ENCODE peak calls at places on chromosome 19, in seven cellular contexts. One of them, this sample, is unnamed.

GRCh38 chr19:18657590-18658365 is 20.9 kb downstream of the KLHL26 start:
- DNase-seq in esophagus muscularis mucosa: no peak
- DNase-seq in fibroblast of lung: peak
- DNase-seq in mucosa of descending colon: no peak
- DNase-seq in dorsolateral prefrontal cortex: peak
- DNase-seq in neural progenitor cell: peak
- DNase-seq in WERI-Rb-1: no peak
- DNase-seq in this sample: peak

GRCh38 chr19:15393963-15394362 is 14.4 kb upstream of the AKAP8 start:
- DNase-seq in esophagus muscularis mucosa: no peak
- DNase-seq in mucosa of descending colon: no peak
- DNase-seq in fibroblast of lung: peak
- DNase-seq in WERI-Rb-1: no peak
- DNase-seq in dorsolateral prefrontal cortex: no peak
- DNase-seq in neural progenitor cell: no peak
- DNase-seq in this sample: no peak

GRCh38 chr19:33071887-33072286 is 7.2 kb upstream of the RHPN2 start:
- DNase-seq in dorsolateral prefrontal cortex: no peak
- DNase-seq in WERI-Rb-1: no peak
- DNase-seq in fibroblast of lung: no peak
- DNase-seq in neural progenitor cell: no peak
- DNase-seq in esophagus muscularis mucosa: no peak
- DNase-seq in mucosa of descending colon: no peak
- DNase-seq in this sample: no peak

GRCh38 chr19:7391218-7391670 is 42.5 kb downstream of the ARHGEF18 start:
- DNase-seq in WERI-Rb-1: no peak
- DNase-seq in fibroblast of lung: peak
- DNase-seq in mucosa of descending colon: peak
- DNase-seq in dorsolateral prefrontal cortex: no peak
- DNase-seq in neural progenitor cell: no peak
- DNase-seq in esophagus muscularis mucosa: no peak
- DNase-seq in this sample: no peak

GRCh38 chr19:3135961-3136683 is at the start of gene GNA15:
- DNase-seq in mucosa of descending colon: peak
- DNase-seq in esophagus muscularis mucosa: no peak
- DNase-seq in dorsolateral prefrontal cortex: no peak
- DNase-seq in WERI-Rb-1: no peak
- DNase-seq in fibroblast of lung: no peak
- DNase-seq in neural progenitor cell: no peak
- DNase-seq in this sample: no peak

GRCh38 chr19:7676376-7676775 is 514 bp upstream of the MCEMP1 start:
- DNase-seq in mucosa of descending colon: no peak
- DNase-seq in esophagus muscularis mucosa: no peak
- DNase-seq in fibroblast of lung: no peak
- DNase-seq in dorsolateral prefrontal cortex: no peak
- DNase-seq in neural progenitor cell: no peak
- DNase-seq in WERI-Rb-1: no peak
- DNase-seq in this sample: no peak

GRCh38 chr19:51320258-51320657 is 8.8 kb downstream of the IGLON5 start:
- DNase-seq in dorsolateral prefrontal cortex: peak
- DNase-seq in mucosa of descending colon: no peak
- DNase-seq in WERI-Rb-1: no peak
- DNase-seq in neural progenitor cell: no peak
- DNase-seq in fibroblast of lung: no peak
- DNase-seq in esophagus muscularis mucosa: no peak
- DNase-seq in this sample: no peak

GRCh38 chr19:5447700-5448311 is 7.4 kb upstream of the ZNRF4 start:
- DNase-seq in dorsolateral prefrontal cortex: peak
- DNase-seq in mucosa of descending colon: no peak
- DNase-seq in WERI-Rb-1: no peak
- DNase-seq in fibroblast of lung: no peak
- DNase-seq in esophagus muscularis mucosa: no peak
- DNase-seq in neural progenitor cell: no peak
- DNase-seq in this sample: no peak

GRCh38 chr19:541699-542098 is 2.2 kb upstream of the GZMM start:
- DNase-seq in neural progenitor cell: no peak
- DNase-seq in fibroblast of lung: no peak
- DNase-seq in dorsolateral prefrontal cortex: no peak
- DNase-seq in mucosa of descending colon: no peak
- DNase-seq in WERI-Rb-1: no peak
- DNase-seq in esophagus muscularis mucosa: no peak
- DNase-seq in this sample: no peak

GRCh38 chr19:18596752-18597157 is 8.2 kb downstream of the REX1BD start:
- DNase-seq in dorsolateral prefrontal cortex: no peak
- DNase-seq in fibroblast of lung: peak
- DNase-seq in WERI-Rb-1: peak
- DNase-seq in neural progenitor cell: peak
- DNase-seq in mucosa of descending colon: peak
- DNase-seq in esophagus muscularis mucosa: no peak
- DNase-seq in this sample: no peak

GRCh38 chr19:29841209-29841558 is 29.4 kb downstream of the CCNE1 start:
- DNase-seq in WERI-Rb-1: no peak
- DNase-seq in mucosa of descending colon: no peak
- DNase-seq in dorsolateral prefrontal cortex: no peak
- DNase-seq in neural progenitor cell: no peak
- DNase-seq in fibroblast of lung: no peak
- DNase-seq in esophagus muscularis mucosa: peak
- DNase-seq in this sample: no peak

GRCh38 chr19:2604747-2605329 is 97.7 kb downstream of the GNG7 start:
- DNase-seq in esophagus muscularis mucosa: no peak
- DNase-seq in mucosa of descending colon: no peak
- DNase-seq in dorsolateral prefrontal cortex: no peak
- DNase-seq in fibroblast of lung: no peak
- DNase-seq in WERI-Rb-1: no peak
- DNase-seq in neural progenitor cell: no peak
- DNase-seq in this sample: no peak

GRCh38 chr19:13337181-13337580 is 169.1 kb downstream of the CACNA1A start:
- DNase-seq in fibroblast of lung: no peak
- DNase-seq in esophagus muscularis mucosa: no peak
- DNase-seq in dorsolateral prefrontal cortex: no peak
- DNase-seq in mucosa of descending colon: no peak
- DNase-seq in WERI-Rb-1: no peak
- DNase-seq in neural progenitor cell: no peak
- DNase-seq in this sample: no peak

GRCh38 chr19:34244611-34245299 is 9.6 kb upstream of the GARRE1 start:
- DNase-seq in mucosa of descending colon: no peak
- DNase-seq in esophagus muscularis mucosa: no peak
- DNase-seq in neural progenitor cell: no peak
- DNase-seq in WERI-Rb-1: no peak
- DNase-seq in fibroblast of lung: peak
- DNase-seq in dorsolateral prefrontal cortex: no peak
- DNase-seq in this sample: no peak

GRCh38 chr19:32638625-32639024 is 36.4 kb downstream of the ANKRD27 start:
- DNase-seq in neural progenitor cell: no peak
- DNase-seq in fibroblast of lung: no peak
- DNase-seq in WERI-Rb-1: no peak
- DNase-seq in esophagus muscularis mucosa: no peak
- DNase-seq in dorsolateral prefrontal cortex: no peak
- DNase-seq in mucosa of descending colon: no peak
- DNase-seq in this sample: no peak

GRCh38 chr19:11138659-11139526 is 16.7 kb downstream of the SPC24 start:
- DNase-seq in dorsolateral prefrontal cortex: peak
- DNase-seq in WERI-Rb-1: peak
- DNase-seq in fibroblast of lung: peak
- DNase-seq in mucosa of descending colon: peak
- DNase-seq in esophagus muscularis mucosa: peak
- DNase-seq in neural progenitor cell: peak
- DNase-seq in this sample: no peak

GRCh38 chr19:30877591-30878230 is 471.5 kb downstream of the TSHZ3 start:
- DNase-seq in neural progenitor cell: no peak
- DNase-seq in WERI-Rb-1: no peak
- DNase-seq in dorsolateral prefrontal cortex: no peak
- DNase-seq in fibroblast of lung: no peak
- DNase-seq in esophagus muscularis mucosa: no peak
- DNase-seq in mucosa of descending colon: no peak
- DNase-seq in this sample: no peak

GRCh38 chr19:32324631-32325215 is 20.7 kb upstream of the ZNF507 start:
- DNase-seq in fibroblast of lung: peak
- DNase-seq in neural progenitor cell: no peak
- DNase-seq in esophagus muscularis mucosa: peak
- DNase-seq in WERI-Rb-1: no peak
- DNase-seq in mucosa of descending colon: no peak
- DNase-seq in dorsolateral prefrontal cortex: no peak
- DNase-seq in this sample: no peak

GRCh38 chr19:35756373-35757230 is at the start of gene HSPB6:
- DNase-seq in neural progenitor cell: peak
- DNase-seq in WERI-Rb-1: no peak
- DNase-seq in esophagus muscularis mucosa: no peak
- DNase-seq in fibroblast of lung: peak
- DNase-seq in dorsolateral prefrontal cortex: peak
- DNase-seq in mucosa of descending colon: peak
- DNase-seq in this sample: no peak

GRCh38 chr19:7618771-7619510 is 10.4 kb downstream of the XAB2 start:
- DNase-seq in WERI-Rb-1: peak
- DNase-seq in fibroblast of lung: no peak
- DNase-seq in mucosa of descending colon: peak
- DNase-seq in esophagus muscularis mucosa: no peak
- DNase-seq in dorsolateral prefrontal cortex: no peak
- DNase-seq in neural progenitor cell: no peak
- DNase-seq in this sample: peak

GRCh38 chr19:55913643-55914268 is 18.4 kb downstream of the NLRP13 start:
- DNase-seq in WERI-Rb-1: no peak
- DNase-seq in dorsolateral prefrontal cortex: no peak
- DNase-seq in fibroblast of lung: no peak
- DNase-seq in mucosa of descending colon: peak
- DNase-seq in esophagus muscularis mucosa: peak
- DNase-seq in neural progenitor cell: no peak
- DNase-seq in this sample: no peak

GRCh38 chr19:55907746-55908145 is 24.4 kb downstream of the NLRP13 start:
- DNase-seq in WERI-Rb-1: no peak
- DNase-seq in esophagus muscularis mucosa: peak
- DNase-seq in mucosa of descending colon: no peak
- DNase-seq in dorsolateral prefrontal cortex: no peak
- DNase-seq in fibroblast of lung: no peak
- DNase-seq in neural progenitor cell: no peak
- DNase-seq in this sample: no peak

GRCh38 chr19:55907286-55907685 is 24.9 kb downstream of the NLRP13 start:
- DNase-seq in neural progenitor cell: no peak
- DNase-seq in WERI-Rb-1: no peak
- DNase-seq in dorsolateral prefrontal cortex: no peak
- DNase-seq in fibroblast of lung: no peak
- DNase-seq in esophagus muscularis mucosa: peak
- DNase-seq in mucosa of descending colon: no peak
- DNase-seq in this sample: no peak

GRCh38 chr19:55909801-55910200 is 22.3 kb downstream of the NLRP13 start:
- DNase-seq in esophagus muscularis mucosa: peak
- DNase-seq in mucosa of descending colon: no peak
- DNase-seq in fibroblast of lung: no peak
- DNase-seq in dorsolateral prefrontal cortex: no peak
- DNase-seq in neural progenitor cell: no peak
- DNase-seq in WERI-Rb-1: no peak
- DNase-seq in this sample: no peak

GRCh38 chr19:55912916-55913315 is 19.2 kb downstream of the NLRP13 start:
- DNase-seq in dorsolateral prefrontal cortex: no peak
- DNase-seq in fibroblast of lung: no peak
- DNase-seq in WERI-Rb-1: no peak
- DNase-seq in esophagus muscularis mucosa: peak
- DNase-seq in neural progenitor cell: no peak
- DNase-seq in mucosa of descending colon: no peak
- DNase-seq in this sample: no peak
- TF ChIP-seq CTCF in dorsolateral prefrontal cortex: no peak
- TF ChIP-seq CTCF in fibroblast of lung: no peak
- TF ChIP-seq CTCF in WERI-Rb-1: no peak
- TF ChIP-seq CTCF in esophagus muscularis mucosa: no peak
- TF ChIP-seq CTCF in neural progenitor cell: no peak
- TF ChIP-seq CTCF in mucosa of descending colon: no peak
- TF ChIP-seq CTCF in this sample: no peak

GRCh38 chr19:4206818-4207484 is 22.4 kb upstream of the EBI3 start:
- DNase-seq in mucosa of descending colon: no peak
- DNase-seq in fibroblast of lung: peak
- DNase-seq in neural progenitor cell: no peak
- DNase-seq in esophagus muscularis mucosa: no peak
- DNase-seq in dorsolateral prefrontal cortex: no peak
- DNase-seq in WERI-Rb-1: peak
- DNase-seq in this sample: no peak
- TF ChIP-seq CTCF in mucosa of descending colon: no peak
- TF ChIP-seq CTCF in fibroblast of lung: peak
- TF ChIP-seq CTCF in neural progenitor cell: peak
- TF ChIP-seq CTCF in esophagus muscularis mucosa: no peak
- TF ChIP-seq CTCF in dorsolateral prefrontal cortex: no peak
- TF ChIP-seq CTCF in WERI-Rb-1: peak
- TF ChIP-seq CTCF in this sample: no peak

GRCh38 chr19:48617146-48617937 is 1.6 kb downstream of the RPL18 start:
- DNase-seq in fibroblast of lung: peak
- DNase-seq in esophagus muscularis mucosa: no peak
- DNase-seq in dorsolateral prefrontal cortex: no peak
- DNase-seq in neural progenitor cell: no peak
- DNase-seq in mucosa of descending colon: no peak
- DNase-seq in WERI-Rb-1: no peak
- DNase-seq in this sample: no peak
- TF ChIP-seq CTCF in fibroblast of lung: peak
- TF ChIP-seq CTCF in esophagus muscularis mucosa: no peak
- TF ChIP-seq CTCF in dorsolateral prefrontal cortex: no peak
- TF ChIP-seq CTCF in neural progenitor cell: no peak
- TF ChIP-seq CTCF in mucosa of descending colon: no peak
- TF ChIP-seq CTCF in WERI-Rb-1: no peak
- TF ChIP-seq CTCF in this sample: no peak

DNA sequence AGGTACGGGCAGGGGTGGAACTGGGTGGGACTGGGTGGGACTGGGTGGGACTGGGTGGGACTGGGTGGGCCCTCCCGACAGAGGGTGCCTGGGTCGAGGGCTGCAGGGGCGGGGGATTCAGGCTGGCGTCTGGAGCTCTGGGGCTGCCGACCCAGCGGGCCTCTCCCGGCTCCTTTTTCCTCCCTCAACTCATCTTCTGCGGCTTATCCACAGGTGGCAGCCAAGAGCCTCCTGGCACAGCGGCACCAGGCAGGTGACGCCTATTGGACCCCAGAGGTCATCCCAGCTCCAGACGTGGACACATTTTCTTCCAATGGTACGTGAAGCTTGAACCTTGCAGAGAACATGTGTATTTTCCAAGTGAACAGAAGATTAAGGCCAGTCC is 533 bp downstream of the ZNF544 start:
- DNase-seq in dorsolateral prefrontal cortex: no peak
- DNase-seq in fibroblast of lung: peak
- DNase-seq in neural progenitor cell: peak
- DNase-seq in WERI-Rb-1: peak
- DNase-seq in esophagus muscularis mucosa: no peak
- DNase-seq in mucosa of descending colon: peak
- DNase-seq in this sample: no peak
- TF ChIP-seq CTCF in dorsolateral prefrontal cortex: no peak
- TF ChIP-seq CTCF in fibroblast of lung: peak
- TF ChIP-seq CTCF in neural progenitor cell: peak
- TF ChIP-seq CTCF in WERI-Rb-1: peak
- TF ChIP-seq CTCF in esophagus muscularis mucosa: no peak
- TF ChIP-seq CTCF in mucosa of descending colon: no peak
- TF ChIP-seq CTCF in this sample: no peak

DNA sequence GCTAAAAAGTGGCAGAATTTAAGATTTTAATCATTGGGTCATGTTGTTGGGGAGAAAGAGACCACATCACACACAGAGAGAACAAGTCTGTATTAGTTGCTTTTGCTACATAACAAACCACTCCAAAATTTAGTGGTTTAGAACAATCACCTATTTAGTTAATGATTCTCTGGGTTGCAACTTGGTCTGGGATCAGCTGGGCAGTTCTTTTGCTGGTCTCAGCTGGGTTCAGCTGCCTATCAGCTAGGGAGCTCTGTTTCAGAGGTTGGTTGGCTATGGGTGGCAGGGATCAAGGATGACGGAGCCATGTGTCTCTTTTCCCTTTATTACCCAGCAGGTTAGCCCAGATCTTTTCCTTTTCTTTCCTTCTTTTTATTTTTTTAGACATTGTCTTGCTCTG is 8.9 kb downstream of the PINLYP start:
- DNase-seq in esophagus muscularis mucosa: no peak
- DNase-seq in neural progenitor cell: no peak
- DNase-seq in WERI-Rb-1: no peak
- DNase-seq in dorsolateral prefrontal cortex: no peak
- DNase-seq in mucosa of descending colon: no peak
- DNase-seq in fibroblast of lung: no peak
- DNase-seq in this sample: no peak
- TF ChIP-seq CTCF in esophagus muscularis mucosa: no peak
- TF ChIP-seq CTCF in neural progenitor cell: no peak
- TF ChIP-seq CTCF in WERI-Rb-1: no peak
- TF ChIP-seq CTCF in dorsolateral prefrontal cortex: no peak
- TF ChIP-seq CTCF in mucosa of descending colon: no peak
- TF ChIP-seq CTCF in fibroblast of lung: no peak
- TF ChIP-seq CTCF in this sample: no peak

This sample was measured in D721Med.